ENCODE peak calls at places on chromosome 17, in four cellular contexts. One of them, this sample, is unnamed.

GRCh38 chr17:12391468-12391867 is 274.2 kb upstream of the MYOCD start:
- DNase-seq in psoas muscle: no peak
- DNase-seq in OCI-LY7: no peak
- DNase-seq in left ventricle myocardium inferior: no peak
- DNase-seq in this sample: peak; percentile 10

GRCh38 chr17:49456172-49456965 is 38.7 kb upstream of the NGFR start:
- DNase-seq in psoas muscle: no peak
- DNase-seq in OCI-LY7: no peak
- DNase-seq in left ventricle myocardium inferior: no peak
- DNase-seq in this sample: peak; percentile 75

GRCh38 chr17:75078097-75079022 is 9.4 kb upstream of the SLC16A5 start:
- DNase-seq in psoas muscle: no peak
- DNase-seq in OCI-LY7: no peak
- DNase-seq in left ventricle myocardium inferior: no peak
- DNase-seq in this sample: no peak

GRCh38 chr17:1644493-1645206 is 882 bp downstream of the SCARF1 start:
- DNase-seq in psoas muscle: no peak
- DNase-seq in OCI-LY7: no peak
- DNase-seq in left ventricle myocardium inferior: no peak
- DNase-seq in this sample: no peak

GRCh38 chr17:4998666-4999428 is 1.1 kb downstream of the KIF1C start:
- DNase-seq in psoas muscle: no peak
- DNase-seq in OCI-LY7: peak; percentile 34
- DNase-seq in left ventricle myocardium inferior: no peak
- DNase-seq in this sample: no peak

GRCh38 chr17:64775701-64776570 is 113.8 kb upstream of the SMURF2 start:
- DNase-seq in psoas muscle: peak; percentile 49
- DNase-seq in OCI-LY7: no peak
- DNase-seq in left ventricle myocardium inferior: no peak
- DNase-seq in this sample: no peak

GRCh38 chr17:79023886-79024771 is at the start of gene C1QTNF1:
- DNase-seq in psoas muscle: peak; percentile 77
- DNase-seq in OCI-LY7: no peak
- DNase-seq in left ventricle myocardium inferior: peak; percentile 69
- DNase-seq in this sample: no peak

GRCh38 chr17:32285770-32286517 is 20.3 kb downstream of the RHBDL3 start:
- DNase-seq in psoas muscle: no peak
- DNase-seq in OCI-LY7: no peak
- DNase-seq in left ventricle myocardium inferior: no peak
- DNase-seq in this sample: no peak

GRCh38 chr17:54991567-54991966 is 23.0 kb downstream of the STXBP4 start:
- DNase-seq in psoas muscle: no peak
- DNase-seq in OCI-LY7: no peak
- DNase-seq in left ventricle myocardium inferior: no peak
- DNase-seq in this sample: no peak

GRCh38 chr17:65074778-65075250 is 18.3 kb upstream of the GNA13 start:
- DNase-seq in psoas muscle: peak; percentile 76
- DNase-seq in OCI-LY7: no peak
- DNase-seq in left ventricle myocardium inferior: peak; percentile 78
- DNase-seq in this sample: no peak

GRCh38 chr17:12973496-12974318 is 44.1 kb downstream of the ELAC2 start:
- DNase-seq in psoas muscle: no peak
- DNase-seq in OCI-LY7: no peak
- DNase-seq in left ventricle myocardium inferior: no peak
- DNase-seq in this sample: no peak

GRCh38 chr17:18225562-18226283 is at the start of gene LLGL1:
- DNase-seq in psoas muscle: no peak
- DNase-seq in OCI-LY7: no peak
- DNase-seq in left ventricle myocardium inferior: no peak
- DNase-seq in this sample: no peak

GRCh38 chr17:80261159-80261894 is 675 bp downstream of the RNF213 start:
- DNase-seq in psoas muscle: peak; percentile 74
- DNase-seq in OCI-LY7: peak; percentile 82
- DNase-seq in left ventricle myocardium inferior: peak; percentile 49
- DNase-seq in this sample: no peak

GRCh38 chr17:4623249-4623648 is 18.2 kb downstream of the ALOX15 start:
- DNase-seq in psoas muscle: no peak
- DNase-seq in OCI-LY7: no peak
- DNase-seq in left ventricle myocardium inferior: no peak
- DNase-seq in this sample: peak; percentile 64

GRCh38 chr17:78828470-78829185 is 12.0 kb downstream of the USP36 start:
- DNase-seq in psoas muscle: peak; percentile 22
- DNase-seq in OCI-LY7: no peak
- DNase-seq in left ventricle myocardium inferior: no peak
- DNase-seq in this sample: no peak

GRCh38 chr17:42276609-42277341 is 584 bp upstream of the STAT5B start:
- DNase-seq in psoas muscle: peak; percentile 85
- DNase-seq in OCI-LY7: no peak
- DNase-seq in left ventricle myocardium inferior: peak; percentile 70
- DNase-seq in this sample: peak; percentile 51

GRCh38 chr17:33178641-33179040 is 114.5 kb downstream of the ASIC2 start:
- DNase-seq in psoas muscle: no peak
- DNase-seq in OCI-LY7: no peak
- DNase-seq in left ventricle myocardium inferior: no peak
- DNase-seq in this sample: no peak

GRCh38 chr17:79000396-79001189 is 9.0 kb downstream of the CANT1 start:
- DNase-seq in psoas muscle: no peak
- DNase-seq in OCI-LY7: no peak
- DNase-seq in left ventricle myocardium inferior: no peak
- DNase-seq in this sample: no peak

GRCh38 chr17:50147841-50148225 is 2.6 kb downstream of the PPP1R9B start:
- DNase-seq in psoas muscle: peak; percentile 72
- DNase-seq in OCI-LY7: no peak
- DNase-seq in left ventricle myocardium inferior: no peak
- DNase-seq in this sample: no peak

GRCh38 chr17:76124582-76125390 is 16.3 kb downstream of the FOXJ1 start:
- DNase-seq in psoas muscle: no peak
- DNase-seq in OCI-LY7: peak; percentile 43
- DNase-seq in left ventricle myocardium inferior: no peak
- DNase-seq in this sample: no peak

GRCh38 chr17:81090361-81091133 is 55.6 kb downstream of the BAIAP2 start:
- DNase-seq in psoas muscle: peak; percentile 75
- DNase-seq in OCI-LY7: peak; percentile 50
- DNase-seq in left ventricle myocardium inferior: peak; percentile 62
- DNase-seq in this sample: no peak

GRCh38 chr17:76439314-76439928 is 13.5 kb downstream of the UBE2O start:
- DNase-seq in psoas muscle: no peak
- DNase-seq in OCI-LY7: peak; percentile 31
- DNase-seq in left ventricle myocardium inferior: no peak
- DNase-seq in this sample: no peak

DNA sequence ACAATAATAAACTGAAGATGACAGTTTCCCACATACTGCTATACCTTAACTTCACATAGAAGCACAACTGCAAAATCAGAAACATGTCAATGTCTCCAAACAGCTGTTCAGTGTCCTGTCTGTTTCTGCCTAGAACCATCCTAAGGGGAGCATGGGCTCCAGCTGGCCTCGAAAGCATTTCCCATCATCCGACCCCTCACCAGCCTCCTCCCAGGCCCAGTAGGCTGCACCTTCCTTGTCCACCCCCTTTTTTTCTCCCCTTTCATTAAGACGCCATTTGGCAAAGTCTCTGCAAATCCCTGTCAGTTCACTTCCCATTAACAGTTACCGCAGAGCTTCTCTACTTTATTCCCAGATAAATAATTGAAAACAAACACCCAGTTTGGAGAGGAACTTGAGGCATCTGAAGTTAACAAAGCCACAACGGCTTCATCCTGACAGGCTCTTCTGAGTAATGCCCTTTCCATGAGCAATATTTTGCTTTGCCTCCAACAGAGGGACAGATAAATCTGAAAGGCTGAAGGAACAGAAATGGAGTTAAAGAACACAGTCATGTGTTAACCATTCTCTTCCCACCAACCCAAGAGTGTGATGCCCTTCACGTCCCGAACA is 65.3 kb downstream of the SLC39A11 start:
- DNase-seq in psoas muscle: no peak
- DNase-seq in OCI-LY7: no peak
- DNase-seq in left ventricle myocardium inferior: no peak
- DNase-seq in this sample: no peak
- H3K4me3 ChIP-seq in psoas muscle: no peak overlapping the region
- H3K4me3 ChIP-seq in OCI-LY7: no peak overlapping the region
- H3K4me3 ChIP-seq in left ventricle myocardium inferior: no peak overlapping the region
- H3K4me3 ChIP-seq in this sample: no peak overlapping the region

DNA sequence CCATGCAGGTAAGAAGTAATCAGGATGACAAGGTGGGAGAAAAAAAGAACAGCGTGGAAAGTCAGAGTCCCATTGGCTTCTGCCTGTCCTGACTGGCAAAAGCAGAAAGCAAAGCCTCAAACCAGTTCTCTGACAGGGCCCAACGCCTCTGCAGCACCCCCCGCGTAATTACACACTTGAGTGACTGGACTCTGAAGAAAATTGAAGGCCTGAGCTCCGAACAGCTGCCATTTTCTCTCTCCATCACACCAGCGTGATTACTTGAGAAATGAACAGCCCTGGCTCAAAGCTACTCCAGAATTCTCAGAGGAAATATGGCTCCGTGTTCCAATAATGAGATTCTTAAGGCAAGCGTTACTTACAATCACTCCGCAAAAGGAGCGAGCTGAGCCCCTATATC is 142.8 kb upstream of the C17orf78 start:
- DNase-seq in psoas muscle: no peak
- DNase-seq in OCI-LY7: no peak
- DNase-seq in left ventricle myocardium inferior: no peak
- DNase-seq in this sample: no peak
- H3K4me3 ChIP-seq in psoas muscle: no peak overlapping the region
- H3K4me3 ChIP-seq in OCI-LY7: no peak overlapping the region
- H3K4me3 ChIP-seq in left ventricle myocardium inferior: no peak overlapping the region
- H3K4me3 ChIP-seq in this sample: no peak overlapping the region

GRCh38 chr17:7426896-7427488 is 1.6 kb downstream of the SPEM2 start:
- DNase-seq in psoas muscle: no peak
- DNase-seq in OCI-LY7: no peak
- DNase-seq in left ventricle myocardium inferior: no peak
- DNase-seq in this sample: no peak

GRCh38 chr17:7427549-7427948 is 1.1 kb upstream of the SPEM3 start:
- DNase-seq in psoas muscle: no peak
- DNase-seq in OCI-LY7: no peak
- DNase-seq in left ventricle myocardium inferior: no peak
- DNase-seq in this sample: no peak

GRCh38 chr17:7425756-7426155 is 340 bp downstream of the SPEM2 start:
- DNase-seq in psoas muscle: no peak
- DNase-seq in OCI-LY7: no peak
- DNase-seq in left ventricle myocardium inferior: no peak
- DNase-seq in this sample: no peak

GRCh38 chr17:7426203-7426863 is 917 bp downstream of the SPEM2 start:
- DNase-seq in psoas muscle: no peak
- DNase-seq in OCI-LY7: no peak
- DNase-seq in left ventricle myocardium inferior: no peak
- DNase-seq in this sample: no peak

GRCh38 chr17:7425316-7425715 is at the start of gene SPEM2:
- DNase-seq in psoas muscle: no peak
- DNase-seq in OCI-LY7: no peak
- DNase-seq in left ventricle myocardium inferior: no peak
- DNase-seq in this sample: no peak
- H3K4me3 ChIP-seq in psoas muscle: no peak within 1 kb of the TSS
- H3K4me3 ChIP-seq in OCI-LY7: no peak within 1 kb of the TSS
- H3K4me3 ChIP-seq in left ventricle myocardium inferior: no peak within 1 kb of the TSS
- H3K4me3 ChIP-seq in this sample: no peak within 1 kb of the TSS

GRCh38 chr17:39792523-39793221 is 54.9 kb downstream of the GRB7 start:
- DNase-seq in psoas muscle: no peak
- DNase-seq in OCI-LY7: peak; percentile 45
- DNase-seq in left ventricle myocardium inferior: no peak
- DNase-seq in this sample: no peak
- H3K4me3 ChIP-seq in psoas muscle: no peak overlapping the region
- H3K4me3 ChIP-seq in OCI-LY7: peak overlapping the region; percentile 52
- H3K4me3 ChIP-seq in left ventricle myocardium inferior: no peak overlapping the region
- H3K4me3 ChIP-seq in this sample: no peak overlapping the region

GRCh38 chr17:7830616-7831015 is 3.4 kb upstream of the KDM6B start:
- DNase-seq in psoas muscle: no peak
- DNase-seq in OCI-LY7: no peak
- DNase-seq in left ventricle myocardium inferior: no peak
- DNase-seq in this sample: no peak
- H3K4me3 ChIP-seq in psoas muscle: no peak overlapping the region
- H3K4me3 ChIP-seq in OCI-LY7: no peak overlapping the region
- H3K4me3 ChIP-seq in left ventricle myocardium inferior: no peak overlapping the region
- H3K4me3 ChIP-seq in this sample: no peak overlapping the region

GRCh38 chr17:58249270-58250133 is 11.1 kb downstream of the LPO start:
- DNase-seq in psoas muscle: peak; percentile 80
- DNase-seq in OCI-LY7: peak; percentile 48
- DNase-seq in left ventricle myocardium inferior: peak; percentile 64
- DNase-seq in this sample: no peak
- H3K4me3 ChIP-seq in psoas muscle: peak overlapping the region; percentile 64
- H3K4me3 ChIP-seq in OCI-LY7: no peak overlapping the region
- H3K4me3 ChIP-seq in left ventricle myocardium inferior: peak overlapping the region; percentile 66
- H3K4me3 ChIP-seq in this sample: peak overlapping the region; percentile 54